ENCODE peak calls at places on chromosome 18, in five cellular contexts. Z is suprapubic skin, N is ovary, L is stomach, O is sigmoid colon. K is an unnamed sample.

GRCh38 chr18:46397174-46397573 is 259.8 kb downstream of the LOXHD1 start:
- DNase-seq in O (no peak), N (no peak), Z (no peak), L (no peak), K (no peak)

GRCh38 chr18:2971741-2972552 is 41.0 kb downstream of the LPIN2 start:
- DNase-seq in N (no peak), L (peak), O (peak), Z (no peak), K (no peak)

GRCh38 chr18:70672581-70672980 is 383.7 kb downstream of the SOCS6 start:
- DNase-seq in Z (no peak), N (no peak), O (no peak), L (no peak), K (no peak)

GRCh38 chr18:22557160-22557941 is 139.6 kb upstream of the CTAGE1 start:
- DNase-seq in Z (no peak), O (no peak), L (no peak), N (no peak), K (no peak)

GRCh38 chr18:13611058-13611615 is 115.2 kb downstream of the FAM210A start:
- DNase-seq in N (no peak), L (no peak), O (peak), Z (no peak), K (no peak)

GRCh38 chr18:45590060-45590537 is 25.2 kb upstream of the SLC14A2 start:
- DNase-seq in O (no peak), Z (no peak), L (no peak), N (no peak), K (no peak)

GRCh38 chr18:48136544-48137353 is 206.3 kb upstream of the SMAD2 start:
- DNase-seq in O (no peak), L (peak), Z (no peak), N (peak), K (peak)

GRCh38 chr18:23331091-23331920 is 121.8 kb upstream of the RIOK3 start:
- DNase-seq in O (no peak), L (peak), Z (no peak), N (no peak), K (no peak)

GRCh38 chr18:62999392-62999791 is 284.1 kb downstream of the PHLPP1 start:
- DNase-seq in N (peak), L (no peak), Z (no peak), O (peak), K (no peak)

GRCh38 chr18:78150590-78150989 is 829.0 kb upstream of the SALL3 start:
- DNase-seq in N (no peak), O (no peak), Z (no peak), L (no peak), K (no peak)

GRCh38 chr18:9808530-9809241 is 77.1 kb upstream of the TXNDC2 start:
- DNase-seq in O (peak), L (no peak), Z (no peak), N (peak), K (no peak)

GRCh38 chr18:6280344-6280743 is 134.4 kb downstream of the L3MBTL4 start:
- DNase-seq in O (no peak), Z (no peak), L (no peak), N (no peak), K (no peak)
- TF ChIP-seq EP300 in O (no peak), Z (no peak), L (no peak), N (no peak), K (no peak)

GRCh38 chr18:24397131-24397693 is 412 bp downstream of the OSBPL1A start:
- DNase-seq in Z (peak), L (peak), O (peak), N (peak), K (peak)
- TF ChIP-seq EP300 in Z (peak), L (no peak), O (no peak), N (no peak), K (no peak)

GRCh38 chr18:64111950-64112349 is 36.9 kb downstream of the LINC00305 start:
- DNase-seq in N (no peak), Z (no peak), O (no peak), L (no peak), K (no peak)

GRCh38 chr18:64116806-64117205 is 32.1 kb downstream of the LINC00305 start:
- DNase-seq in O (no peak), N (no peak), Z (no peak), L (no peak), K (no peak)

GRCh38 chr18:64115906-64116305 is 33.0 kb downstream of the LINC00305 start:
- DNase-seq in Z (no peak), L (no peak), O (no peak), N (no peak), K (no peak)

GRCh38 chr18:64110692-64111480 is 38.0 kb downstream of the LINC00305 start:
- DNase-seq in O (no peak), N (no peak), Z (no peak), L (no peak), K (no peak)
- TF ChIP-seq EP300 in O (no peak), N (no peak), Z (no peak), L (no peak), K (no peak)

GRCh38 chr18:58396966-58397365 is 231.9 kb downstream of the ALPK2 start:
- DNase-seq in L (no peak), Z (no peak), O (no peak), N (no peak), K (no peak)

GRCh38 chr18:58394607-58395425 is 234.1 kb downstream of the ALPK2 start:
- DNase-seq in L (no peak), O (no peak), N (no peak), Z (no peak), K (no peak)

GRCh38 chr18:58397385-58398132 is 231.3 kb downstream of the ALPK2 start:
- DNase-seq in O (no peak), Z (no peak), N (no peak), L (no peak), K (no peak)

GRCh38 chr18:58394046-58394445 is 234.8 kb downstream of the ALPK2 start:
- DNase-seq in Z (peak), L (no peak), O (no peak), N (no peak), K (no peak)

GRCh38 chr18:58396144-58396543 is 232.7 kb downstream of the ALPK2 start:
- DNase-seq in Z (no peak), O (no peak), L (no peak), N (no peak), K (no peak)
- TF ChIP-seq EP300 in Z (no peak), O (no peak), L (no peak), N (no peak), K (no peak)

GRCh38 chr18:812123-812672 is at the start of gene YES1:
- DNase-seq in Z (no peak), N (peak), L (peak), O (peak), K (peak)
- TF ChIP-seq EP300 in Z (no peak), N (no peak), L (no peak), O (no peak), K (no peak)

GRCh38 chr18:27713037-27713726 is 463.7 kb downstream of the CDH2 start:
- DNase-seq in L (no peak), N (no peak), O (no peak), Z (no peak), K (no peak)

GRCh38 chr18:27712066-27712465 is 464.9 kb downstream of the CDH2 start:
- DNase-seq in O (no peak), N (no peak), Z (no peak), L (no peak), K (no peak)

GRCh38 chr18:27715751-27716150 is 461.2 kb downstream of the CDH2 start:
- DNase-seq in O (no peak), L (no peak), Z (no peak), N (no peak), K (no peak)

GRCh38 chr18:27717250-27717649 is 459.7 kb downstream of the CDH2 start:
- DNase-seq in Z (no peak), O (no peak), L (no peak), N (no peak), K (no peak)

DNA sequence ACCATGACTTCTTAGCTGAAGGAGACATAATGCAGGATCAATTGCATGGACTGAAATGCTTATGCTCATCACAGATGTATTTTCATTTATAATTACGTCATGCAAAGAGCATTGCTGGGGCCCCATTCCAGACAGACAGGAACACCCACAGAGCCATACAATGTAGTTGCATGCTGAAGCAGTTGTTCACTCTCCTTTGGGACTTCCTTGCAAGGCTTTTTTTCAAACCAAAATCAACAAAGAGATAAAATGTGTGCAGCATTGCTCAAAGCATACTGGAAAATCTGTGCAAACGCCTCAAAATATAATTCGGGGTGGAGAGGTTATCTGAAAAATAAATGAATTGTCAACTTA is 463.2 kb downstream of the CDH2 start:
- DNase-seq in N (no peak), Z (no peak), O (no peak), L (no peak), K (no peak)
- TF ChIP-seq EP300 in N (no peak), Z (no peak), O (no peak), L (no peak), K (no peak)

GRCh38 chr18:55324166-55324565 is 263.8 kb downstream of the TCF4 start:
- DNase-seq in Z (no peak), N (no peak), O (no peak), L (no peak), K (no peak)

GRCh38 chr18:55327454-55327853 is 260.5 kb downstream of the TCF4 start:
- DNase-seq in O (no peak), L (no peak), N (no peak), Z (no peak), K (no peak)

GRCh38 chr18:55331301-55331700 is 256.7 kb downstream of the TCF4 start:
- DNase-seq in L (no peak), N (no peak), O (no peak), Z (no peak), K (no peak)

GRCh38 chr18:55326134-55326533 is 261.9 kb downstream of the TCF4 start:
- DNase-seq in Z (no peak), O (no peak), N (no peak), L (no peak), K (no peak)

DNA sequence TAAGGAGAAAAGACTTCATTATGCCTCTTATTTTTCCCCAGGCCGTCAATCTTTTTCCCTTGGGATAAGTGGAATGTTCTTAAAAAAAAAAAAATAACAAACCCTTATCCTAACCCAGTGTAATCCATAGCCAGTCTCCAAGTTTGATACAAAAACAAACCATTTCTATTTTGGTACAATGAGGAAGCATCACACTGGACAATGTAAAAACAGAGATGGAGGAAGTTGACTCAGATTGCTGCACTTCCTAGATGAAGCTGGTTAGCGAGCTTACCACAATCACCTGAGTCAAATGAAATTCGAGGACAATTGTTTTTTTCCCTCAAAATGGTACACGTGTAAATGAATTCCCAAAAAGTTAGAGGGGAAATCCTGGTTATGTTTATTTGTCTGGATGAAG is 259.7 kb downstream of the TCF4 start:
- DNase-seq in O (no peak), N (no peak), Z (no peak), L (no peak), K (no peak)
- TF ChIP-seq EP300 in O (no peak), N (no peak), Z (no peak), L (no peak), K (no peak)

DNA sequence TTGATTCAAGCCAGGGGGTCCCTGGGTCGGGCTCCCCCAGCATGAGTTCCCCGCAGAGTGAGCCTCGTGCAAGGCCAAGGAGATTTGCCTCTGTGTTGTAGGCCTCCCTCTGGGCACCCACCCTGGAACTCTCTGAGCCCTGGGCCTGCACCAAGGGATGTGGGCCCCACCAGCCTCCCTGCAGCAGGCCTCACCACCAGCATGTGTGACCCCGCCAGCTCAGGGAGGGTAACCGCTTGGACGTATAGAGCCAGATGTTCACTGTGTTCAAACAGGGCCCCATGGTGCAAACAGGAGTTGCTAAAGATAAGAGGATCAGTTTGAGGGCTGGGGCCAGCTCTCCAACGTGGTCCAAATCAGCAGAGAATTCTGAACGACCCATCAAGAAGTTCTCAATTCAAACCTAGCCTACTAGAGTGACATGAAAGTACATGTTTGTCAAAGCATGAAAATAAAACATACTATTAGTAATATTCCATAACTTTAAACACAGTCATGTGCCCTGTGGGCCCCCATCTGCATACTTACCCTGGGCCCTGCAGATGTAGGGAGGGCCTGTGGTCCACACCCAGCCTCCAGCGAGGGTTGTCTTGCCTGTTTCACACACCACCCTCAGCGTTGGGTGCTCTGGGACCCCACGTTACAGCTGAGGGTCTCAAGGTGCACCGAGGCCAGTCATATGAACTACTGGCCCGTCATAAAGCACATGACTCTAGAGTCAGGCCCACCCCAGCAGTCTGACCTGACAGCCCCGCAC is 5.5 kb upstream of the TUBB6 start:
- DNase-seq in N (no peak), Z (peak), L (no peak), O (peak), K (no peak)
- TF ChIP-seq EP300 in N (no peak), Z (no peak), L (no peak), O (no peak), K (no peak)

DNA sequence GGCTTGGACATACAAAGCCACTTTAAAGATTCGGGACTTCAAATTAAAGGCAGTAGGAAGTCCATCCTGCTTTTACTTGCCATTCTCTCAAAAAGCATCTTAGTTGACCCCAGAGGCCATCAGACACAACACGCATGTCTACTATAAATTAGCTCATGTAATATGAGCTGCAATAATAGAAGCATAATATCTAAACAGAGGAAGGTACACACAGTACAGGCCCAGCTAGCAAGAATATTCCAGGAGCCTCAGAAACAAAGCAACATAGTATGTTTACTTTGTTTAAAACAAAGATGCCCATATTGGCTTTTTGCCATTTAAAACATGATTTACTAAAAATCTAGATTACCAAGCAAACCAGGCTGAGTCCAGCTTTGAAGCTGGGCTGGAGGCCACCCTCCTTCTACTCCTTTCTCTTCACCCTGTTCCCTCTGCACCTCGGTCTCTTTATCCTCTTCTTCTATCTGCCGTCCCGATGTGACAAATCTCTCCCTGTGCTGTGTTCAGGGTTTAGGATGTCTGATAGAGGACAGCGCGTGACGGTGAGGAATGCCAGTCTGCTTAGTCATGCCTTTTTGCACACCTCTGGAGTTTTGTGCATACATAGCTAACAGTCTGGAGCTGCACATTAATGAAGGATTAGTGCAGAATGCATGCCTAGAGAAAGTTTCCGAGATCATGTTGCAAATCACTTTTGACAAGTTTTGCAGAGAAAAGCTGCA is 28.2 kb downstream of the DTNA start:
- DNase-seq in Z (no peak), N (no peak), L (no peak), O (no peak), K (peak)
- TF ChIP-seq EP300 in Z (no peak), N (no peak), L (no peak), O (no peak), K (no peak)

K was measured in A549.